ENCODE peak calls at places on chromosome 6, in six cellular contexts. V is progenitor cell of endocrine pancreas, N is left ventricle myocardium inferior, L is upper lobe of left lung, I is PC-9, G is left lung. T is an unnamed sample.

GRCh38 chr6:34544776-34545471 is 11.2 kb downstream of the SPDEF start:
- DNase-seq in L (no peak), G (no peak), N (no peak), I (no peak), V (no peak), T (no peak)

GRCh38 chr6:147752686-147753418 is 244.4 kb downstream of the SAMD5 start:
- DNase-seq in I (no peak), N (no peak), L (no peak), V (no peak), G (no peak), T (no peak)

GRCh38 chr6:157769776-157770430 is 53.1 kb upstream of the SNX9 start:
- DNase-seq in V (no peak), N (no peak), G (no peak), I (no peak), L (no peak), T (no peak)

GRCh38 chr6:74284266-74284665 is 588.3 kb downstream of the CD109 start:
- DNase-seq in N (no peak), L (no peak), V (no peak), I (no peak), G (no peak), T (no peak)

GRCh38 chr6:135088818-135089809 is 34.5 kb upstream of the HBS1L start:
- DNase-seq in V (no peak), L (no peak), I (no peak), N (no peak), G (no peak), T (no peak)

GRCh38 chr6:13275435-13275989 is 52.8 kb downstream of the TBC1D7 start:
- DNase-seq in I (no peak), L (no peak), G (no peak), N (no peak), V (no peak), T (no peak)

GRCh38 chr6:20129290-20130088 is 82.8 kb downstream of the MBOAT1 start:
- DNase-seq in V (no peak), N (no peak), G (no peak), L (no peak), I (no peak), T (no peak)

GRCh38 chr6:67748521-67748920 is 886.6 kb upstream of the ADGRB3 start:
- DNase-seq in N (no peak), G (no peak), L (no peak), I (no peak), V (no peak), T (no peak)

GRCh38 chr6:1910621-1911407 is 301.1 kb downstream of the FOXC1 start:
- DNase-seq in N (no peak), I (no peak), L (no peak), G (no peak), V (no peak), T (no peak)

GRCh38 chr6:132511836-132512230 is 1.1 kb downstream of the STX7 start:
- DNase-seq in V (no peak), G (no peak), I (no peak), L (no peak), N (no peak), T (no peak)

GRCh38 chr6:31386977-31387376 is 16.4 kb upstream of the MICA start:
- DNase-seq in G (no peak), L (no peak), V (no peak), N (no peak), I (no peak), T (no peak)

GRCh38 chr6:15244605-15245360 is 1.1 kb upstream of the JARID2 start:
- DNase-seq in V (peak), N (peak), G (no peak), L (peak), I (peak), T (peak)

GRCh38 chr6:159926542-159927203 is 35.9 kb downstream of the MAS1 start:
- DNase-seq in V (no peak), I (no peak), G (no peak), N (no peak), L (no peak), T (no peak)

GRCh38 chr6:53295176-53295575 is 53.6 kb downstream of the ELOVL5 start:
- DNase-seq in V (no peak), G (no peak), N (no peak), L (no peak), I (no peak), T (no peak)

GRCh38 chr6:2531426-2532208 is 219.1 kb downstream of the MYLK4 start:
- DNase-seq in G (no peak), N (no peak), V (no peak), I (no peak), L (no peak), T (no peak)

GRCh38 chr6:17897681-17898080 is 89.8 kb downstream of the KIF13A start:
- DNase-seq in G (no peak), I (no peak), L (no peak), N (no peak), V (no peak), T (no peak)

GRCh38 chr6:151497935-151498726 is 4.3 kb downstream of the CCDC170 start:
- DNase-seq in N (no peak), I (no peak), G (no peak), V (no peak), L (no peak), T (no peak)

GRCh38 chr6:21733311-21733710 is 139.8 kb downstream of the SOX4 start:
- DNase-seq in G (no peak), I (no peak), L (no peak), N (no peak), V (no peak), T (no peak)

GRCh38 chr6:164414695-164415094 is 894.7 kb downstream of the C6orf118 start:
- DNase-seq in N (no peak), I (no peak), V (no peak), L (no peak), G (no peak), T (no peak)

GRCh38 chr6:166958926-166959861 is 2.8 kb upstream of the RNASET2 start:
- DNase-seq in N (no peak), G (no peak), L (peak), I (no peak), V (no peak), T (peak)

GRCh38 chr6:33905081-33905609 is 101.3 kb upstream of the MLN start:
- DNase-seq in I (no peak), G (no peak), L (no peak), V (no peak), N (no peak), T (no peak)

GRCh38 chr6:80183019-80183418 is 76.5 kb downstream of the BCKDHB start:
- DNase-seq in G (no peak), L (no peak), I (no peak), V (no peak), N (no peak), T (no peak)

GRCh38 chr6:12992770-12993169 is 276.2 kb downstream of the PHACTR1 start:
- DNase-seq in G (no peak), I (no peak), L (no peak), N (no peak), V (no peak), T (no peak)

GRCh38 chr6:43089467-43089866 is 13.4 kb downstream of the PTK7 start:
- DNase-seq in V (no peak), L (no peak), I (no peak), G (no peak), N (no peak), T (no peak)

GRCh38 chr6:7758456-7758855 is 32.6 kb downstream of the BMP6 start:
- DNase-seq in V (no peak), L (no peak), I (peak), G (no peak), N (no peak), T (no peak)

GRCh38 chr6:19879663-19880062 is 42.5 kb downstream of the ID4 start:
- DNase-seq in N (no peak), I (peak), L (no peak), G (no peak), V (no peak), T (no peak)

GRCh38 chr6:136628996-136629395 is 78.8 kb upstream of the MAP7 start:
- DNase-seq in N (no peak), G (no peak), I (no peak), L (no peak), V (no peak), T (no peak)

GRCh38 chr6:2900821-2901644 is 2.1 kb downstream of the SERPINB9 start:
- DNase-seq in I (no peak), L (no peak), N (no peak), V (no peak), G (no peak), T (no peak)

GRCh38 chr6:14857501-14857900 is 388.4 kb upstream of the JARID2 start:
- DNase-seq in I (no peak), L (peak), N (no peak), V (no peak), G (peak), T (no peak)

GRCh38 chr6:9136141-9136865 is 701.0 kb upstream of the SLC35B3 start:
- DNase-seq in I (no peak), N (no peak), L (no peak), V (no peak), G (no peak), T (no peak)

GRCh38 chr6:100126682-100127484 is 132.9 kb upstream of the MCHR2 start:
- DNase-seq in I (no peak), N (no peak), G (no peak), L (no peak), V (no peak), T (no peak)
- TF ChIP-seq CTCF in I (no peak), N (no peak), G (no peak), L (no peak), V (no peak), T (no peak)

DNA sequence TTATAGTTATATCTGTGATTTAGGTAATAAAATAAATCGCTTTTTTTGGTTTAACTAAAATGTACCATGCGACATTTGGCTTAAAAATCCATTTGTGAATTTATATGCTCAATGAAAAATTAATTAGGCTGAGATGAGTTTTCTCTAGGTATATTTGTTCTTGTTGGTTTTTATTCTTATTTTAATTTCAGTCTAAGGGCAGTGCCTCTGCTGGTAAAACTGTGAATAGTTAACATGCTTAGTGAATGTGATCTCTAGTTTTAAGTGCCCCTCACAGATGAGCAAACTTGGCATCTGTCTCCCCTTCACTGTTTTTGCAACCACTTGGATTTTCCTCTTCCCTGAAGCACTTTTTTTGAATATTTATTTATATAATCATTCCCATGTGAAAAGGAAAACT is 822.7 kb downstream of the GRIK2 start:
- DNase-seq in I (no peak), G (no peak), V (no peak), L (no peak), N (no peak), T (no peak)
- TF ChIP-seq CTCF in I (no peak), G (no peak), V (peak), L (no peak), N (no peak), T (no peak)

DNA sequence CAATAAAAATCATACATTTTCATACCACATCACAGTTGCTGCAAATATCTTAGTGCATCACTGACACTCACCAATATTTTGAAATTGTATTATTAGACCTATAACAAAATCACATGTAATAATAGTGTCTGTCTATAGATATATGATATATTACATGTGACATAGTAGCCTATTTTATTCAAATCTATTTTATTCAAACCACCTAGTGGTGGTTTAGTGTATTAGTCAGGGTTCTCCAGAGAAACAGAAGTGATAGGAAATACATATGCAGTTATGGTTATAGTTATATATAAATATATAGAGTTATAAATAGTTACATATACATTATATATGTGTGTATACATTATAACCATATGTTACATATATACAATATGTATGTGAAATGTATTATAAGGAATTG is 366.5 kb upstream of the ARID1B start:
- DNase-seq in V (no peak), N (no peak), I (no peak), G (no peak), L (no peak), T (no peak)
- TF ChIP-seq CTCF in V (peak), N (peak), I (no peak), G (no peak), L (no peak), T (peak)

DNA sequence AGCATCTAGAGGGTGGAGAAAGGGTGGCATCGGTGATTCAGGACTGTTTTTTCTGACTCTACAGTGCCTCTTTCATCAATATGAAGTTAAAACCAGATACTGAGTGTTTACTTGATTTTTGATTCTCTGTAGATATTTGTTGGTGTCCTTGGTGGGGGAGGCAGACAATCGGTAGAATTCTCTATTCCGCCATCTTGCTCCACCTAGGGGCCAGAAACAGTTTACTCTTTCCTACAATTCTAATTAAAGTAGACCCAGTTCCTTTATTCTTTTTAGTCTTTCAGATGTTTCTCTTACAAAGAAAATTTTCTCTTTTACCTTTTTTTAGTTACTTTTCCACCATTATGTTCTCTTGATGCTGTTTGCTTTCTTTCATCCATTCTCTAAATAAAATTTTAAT is 162.1 kb upstream of the RAB32 start:
- DNase-seq in I (no peak), V (no peak), N (no peak), G (no peak), L (no peak), T (no peak)
- TF ChIP-seq CTCF in I (peak), V (no peak), N (no peak), G (peak), L (no peak), T (no peak)

T was measured in colonic mucosa.